ENCODE peak calls at places on chromosomes 7 and 10, in four cellular contexts. A is AG04450, Y is dorsolateral prefrontal cortex, E is foreskin fibroblast. M is an unnamed sample.

GRCh38 chr10:311901-312665 is 176.8 kb downstream of the ZMYND11 start:
- DNase-seq in A (no peak), Y (no peak), E (no peak), M (no peak)

GRCh38 chr7:20539201-20539600 is 76.3 kb upstream of the ABCB5 start:
- DNase-seq in Y (no peak), A (no peak), E (no peak), M (peak)

GRCh38 chr10:18658301-18658991 is 785 bp upstream of the ARL5B start:
- DNase-seq in Y (no peak), E (peak), A (no peak), M (peak)

GRCh38 chr10:17783751-17784150 is 25.4 kb upstream of the MRC1 start:
- DNase-seq in Y (no peak), A (no peak), E (no peak), M (no peak)

GRCh38 chr10:106043833-106044232 is 1120.7 kb downstream of the SORCS1 start:
- DNase-seq in Y (no peak), E (peak), A (no peak), M (no peak)

GRCh38 chr10:84632866-84633265 is 304.5 kb downstream of the CCSER2 start:
- DNase-seq in E (no peak), Y (no peak), A (no peak), M (peak)

GRCh38 chr7:22578048-22578770 is 78.2 kb upstream of the STEAP1B start:
- DNase-seq in E (peak), A (no peak), Y (no peak), M (peak)

GRCh38 chr7:68147621-68148238 is 1151.1 kb downstream of the TYW1 start:
- DNase-seq in E (no peak), Y (no peak), A (no peak), M (no peak)

GRCh38 chr7:116999316-116999715 is 46.0 kb downstream of the ST7 start:
- DNase-seq in Y (no peak), A (no peak), E (peak), M (no peak)

GRCh38 chr7:4725014-4725951 is 43.2 kb downstream of the FOXK1 start:
- DNase-seq in Y (peak), E (peak), A (peak), M (peak)

GRCh38 chr10:35795131-35795819 is 153.2 kb upstream of the FZD8 start:
- DNase-seq in Y (no peak), A (no peak), E (no peak), M (peak)

GRCh38 chr7:121297843-121298242 is 31.0 kb upstream of the WNT16 start:
- DNase-seq in Y (no peak), E (no peak), A (no peak), M (no peak)

GRCh38 chr7:34949356-34949755 is 87.9 kb downstream of the DPY19L1 start:
- DNase-seq in Y (no peak), E (no peak), A (no peak), M (no peak)

GRCh38 chr10:119278126-119278701 is 70.8 kb downstream of the GRK5 start:
- DNase-seq in Y (no peak), E (no peak), A (no peak), M (no peak)

GRCh38 chr7:24521917-24522583 is 51.2 kb upstream of the PALS2 start:
- DNase-seq in A (no peak), Y (no peak), E (no peak), M (peak)

GRCh38 chr7:109950256-109950655 is 1140.7 kb upstream of the LRRN3 start:
- DNase-seq in Y (no peak), A (no peak), E (no peak), M (no peak)

GRCh38 chr10:70903262-70903921 is 15.0 kb upstream of the PCBD1 start:
- DNase-seq in Y (peak), A (peak), E (peak), M (peak)

GRCh38 chr7:50303082-50303893 is 1.2 kb upstream of the IKZF1 start:
- DNase-seq in A (no peak), Y (no peak), E (no peak), M (no peak)

GRCh38 chr10:97466755-97467154 is 20.8 kb downstream of the ZDHHC16 start:
- DNase-seq in A (no peak), Y (no peak), E (no peak), M (peak)

GRCh38 chr10:101814466-101815041 is 3.7 kb downstream of the OGA start:
- DNase-seq in A (no peak), Y (no peak), E (no peak), M (no peak)

GRCh38 chr10:112442063-112442462 is 4.7 kb downstream of the ZDHHC6 start:
- DNase-seq in Y (no peak), E (no peak), A (no peak), M (no peak)

GRCh38 chr10:3928569-3928968 is 143.6 kb upstream of the KLF6 start:
- DNase-seq in A (no peak), Y (no peak), E (no peak), M (no peak)

GRCh38 chr10:75379234-75379724 is 22.3 kb downstream of the ZNF503 start:
- DNase-seq in Y (no peak), A (no peak), E (no peak), M (no peak)

GRCh38 chr10:69976795-69977546 is 75.7 kb upstream of the MACROH2A2 start:
- DNase-seq in A (no peak), Y (no peak), E (no peak), M (peak)

GRCh38 chr10:113681533-113682470 is 2.1 kb downstream of the CASP7 start:
- DNase-seq in Y (no peak), E (no peak), A (no peak), M (no peak)

GRCh38 chr7:54961391-54961790 is 57.4 kb upstream of the EGFR start:
- DNase-seq in A (no peak), Y (no peak), E (no peak), M (peak)

GRCh38 chr10:88659725-88660592 is 4.3 kb upstream of the LIPF start:
- DNase-seq in Y (no peak), E (no peak), A (no peak), M (no peak)

GRCh38 chr10:88493676-88494483 is 89.2 kb downstream of the RNLS start:
- DNase-seq in Y (no peak), A (peak), E (peak), M (no peak)

GRCh38 chr7:30682131-30683083 is at the start of gene CRHR2:
- DNase-seq in A (no peak), Y (no peak), E (no peak), M (no peak)

GRCh38 chr7:36312915-36313334 is 76.7 kb upstream of the ANLN start:
- DNase-seq in E (no peak), Y (no peak), A (no peak), M (no peak)
- TF ChIP-seq CTCF in E (no peak), Y (no peak), A (no peak), M (no peak)

GRCh38 chr10:74333174-74333573 is 182.2 kb downstream of the ADK start:
- DNase-seq in E (peak), A (peak), Y (no peak), M (no peak)
- H3K4me3 ChIP-seq in E (no peak), A (no peak), Y (no peak), M (no peak)

GRCh38 chr7:104252409-104253134 is 44.8 kb upstream of the ORC5 start:
- DNase-seq in Y (no peak), A (no peak), E (no peak), M (no peak)
- TF ChIP-seq CTCF in Y (no peak), A (peak), E (no peak), M (peak)

GRCh38 chr10:62182595-62182994 is 86.0 kb downstream of the RTKN2 start:
- DNase-seq in E (no peak), A (no peak), Y (no peak), M (no peak)
- H3K4me3 ChIP-seq in E (no peak), A (no peak), Y (no peak), M (no peak)

DNA sequence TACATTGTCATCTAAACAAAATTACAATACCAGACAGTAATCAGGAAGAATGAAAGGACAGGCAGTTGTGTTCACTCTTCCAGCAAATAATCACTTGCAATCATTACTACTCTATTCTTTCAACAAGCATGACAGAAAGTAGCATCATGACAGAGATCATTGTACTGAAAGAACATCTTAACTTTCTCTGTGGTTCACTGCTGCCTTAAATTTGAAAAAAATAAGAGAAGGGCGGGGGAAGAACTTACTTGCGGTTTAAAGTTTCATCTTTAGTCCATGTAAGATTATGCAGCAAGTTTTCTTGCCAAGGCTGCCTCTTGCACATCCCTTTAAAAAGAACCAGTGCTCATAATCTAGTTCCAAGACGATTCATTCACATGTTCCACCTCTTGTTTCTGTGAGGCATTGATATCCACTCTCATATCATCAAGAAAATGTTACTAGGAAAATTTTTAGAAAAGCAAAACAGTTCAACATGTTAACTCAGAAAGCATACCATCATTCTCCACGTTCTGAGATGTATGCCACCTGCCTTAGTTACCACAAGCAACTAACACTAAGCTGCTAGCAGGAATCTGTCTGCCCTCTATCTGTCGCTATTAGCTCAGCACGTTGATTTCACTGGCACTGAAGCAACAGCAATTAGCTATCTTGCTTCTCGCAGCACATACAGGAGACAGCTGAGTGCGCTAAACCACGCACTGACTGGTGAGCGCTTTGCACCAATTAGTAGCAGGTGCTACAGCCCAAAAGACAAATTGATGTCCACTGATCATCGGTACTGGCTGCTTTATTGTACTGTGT is at the start of gene PCDH15:
- DNase-seq in A (no peak), Y (peak), E (no peak), M (peak)
- TF ChIP-seq CTCF in A (peak), Y (peak), E (no peak), M (peak)

GRCh38 chr10:117541405-117541908 is 1.1 kb upstream of the EMX2 start:
- DNase-seq in E (peak), A (no peak), Y (peak), M (no peak)
- H3K4me3 ChIP-seq in E (peak), A (no peak), Y (peak), M (no peak)

GRCh38 chr7:32206987-32207386 is 136.8 kb upstream of the PDE1C start:
- DNase-seq in Y (no peak), E (no peak), A (no peak), M (no peak)
- TF ChIP-seq CTCF in Y (no peak), E (peak), A (peak), M (no peak)

M was measured in bronchial epithelial cell.